ENCODE peak calls at places on chromosomes 13 and 19, in seven cellular contexts. D, B, W, F, O, Z and T are unnamed samples.
A peak's percentile ranks its signal among the peaks of the same experiment; 100 is the strongest.

GRCh38 chr13:36297600-36298338 is at the start of gene CCDC169:
- DNase-seq in F (peak; percentile 83), W (peak; percentile 93), D (peak; percentile 65), O (peak; percentile 87), Z (peak; percentile 89), B (peak; percentile 51), T (peak; percentile 79)

GRCh38 chr13:66559093-66559492 is 671.0 kb downstream of the PCDH9 start:
- DNase-seq in W (no peak), B (peak; percentile 72), D (no peak), O (no peak), F (no peak), Z (no peak), T (no peak)

GRCh38 chr13:29514720-29515310 is 80.7 kb downstream of the SLC7A1 start:
- DNase-seq in D (no peak), B (no peak), W (no peak), F (no peak), Z (no peak), O (no peak), T (no peak)

GRCh38 chr13:95834134-95834765 is 157.3 kb downstream of the DNAJC3 start:
- DNase-seq in O (peak; percentile 75), W (peak; percentile 58), F (peak; percentile 25), Z (peak; percentile 65), D (peak; percentile 74), B (peak; percentile 57), T (peak; percentile 71)

GRCh38 chr19:36488816-36489138 is 584 bp downstream of the ZNF566 start:
- DNase-seq in B (no peak), D (no peak), O (no peak), W (no peak), F (no peak), Z (no peak), T (no peak)

GRCh38 chr13:37599509-37599908 is 941 bp upstream of the POSTN start:
- DNase-seq in D (no peak), W (no peak), F (no peak), Z (no peak), O (peak; percentile 33), B (no peak), T (no peak)

GRCh38 chr13:25906211-25906661 is 145.6 kb downstream of the SHISA2 start:
- DNase-seq in F (no peak), Z (no peak), B (no peak), D (no peak), W (no peak), O (no peak), T (no peak)

GRCh38 chr19:48770223-48770622 is 14.9 kb downstream of the FGF21 start:
- DNase-seq in W (no peak), B (no peak), F (no peak), Z (no peak), D (no peak), O (peak; percentile 97), T (no peak)

DNA sequence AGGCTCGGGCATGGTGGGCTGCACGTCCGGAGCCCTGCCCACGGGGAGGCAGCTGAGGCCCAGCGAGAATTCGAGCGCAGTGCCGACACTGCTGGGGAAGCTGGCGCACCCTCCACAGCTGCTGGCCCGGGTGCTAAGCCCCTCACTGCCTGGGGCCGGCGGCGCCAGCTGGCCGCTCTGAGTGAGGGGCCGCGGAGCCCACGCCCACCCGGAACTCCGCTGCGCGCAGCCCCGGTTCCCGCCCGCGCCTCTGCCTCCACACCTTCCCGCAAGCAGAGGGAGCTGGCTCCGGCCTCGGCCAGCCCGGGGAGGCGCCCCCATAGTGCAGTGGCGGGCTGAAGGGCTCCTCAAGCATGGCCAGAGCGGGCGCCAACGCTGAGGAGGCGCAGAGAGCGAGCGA is 2080.4 kb downstream of the PCDH9 start:
- DNase-seq in Z (no peak), F (no peak), B (no peak), O (no peak), W (peak; percentile 39), D (no peak), T (no peak)
- H2AK5ac ChIP-seq in Z (no peak overlapping the region), F (no peak overlapping the region), B (no peak overlapping the region), O (no peak overlapping the region), W (no peak overlapping the region), D (no peak overlapping the region), T (no peak overlapping the region)

DNA sequence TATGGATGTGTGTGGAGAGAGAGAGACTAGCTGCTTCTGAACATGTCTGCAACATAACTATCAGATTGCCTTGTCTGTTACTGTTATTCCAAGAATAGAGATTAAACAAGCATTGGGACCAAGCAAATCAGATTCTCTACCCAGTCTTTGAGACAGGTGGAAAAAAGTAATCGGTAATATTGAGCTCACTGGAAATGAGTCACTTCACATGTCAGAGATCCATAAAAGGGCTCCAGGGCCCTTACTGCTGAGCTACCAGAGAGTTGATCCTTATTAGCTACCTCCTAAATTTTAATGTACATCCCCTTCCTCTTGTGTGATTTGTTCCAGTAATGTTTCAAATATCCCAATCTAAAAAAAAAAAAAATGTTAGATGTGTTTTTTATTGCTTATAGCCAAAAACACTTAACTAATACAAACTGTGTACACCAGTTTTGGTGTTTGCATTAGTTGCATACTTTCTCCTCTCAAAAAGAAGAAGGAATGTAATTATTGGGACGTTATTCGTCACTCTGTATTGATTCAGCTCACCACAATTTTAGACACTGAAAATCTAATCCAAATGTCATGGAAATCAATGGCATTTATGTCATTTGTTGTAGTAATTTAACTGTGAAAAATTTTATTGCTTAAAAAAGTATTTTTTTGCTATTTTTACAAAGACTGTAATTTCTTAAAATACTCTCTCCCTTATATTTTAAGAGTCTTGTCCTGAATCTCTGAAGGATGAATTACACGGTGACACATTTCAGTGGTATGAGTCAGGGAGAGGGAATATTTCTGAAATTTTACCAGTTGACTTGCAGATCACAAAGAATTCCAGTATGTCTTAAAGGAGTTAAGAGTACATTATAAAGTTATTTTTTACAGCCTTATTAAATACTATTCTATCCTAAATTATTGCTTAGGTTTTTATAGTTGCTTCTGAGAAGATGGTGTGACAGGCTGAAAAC is 2117.7 kb downstream of the PCDH9 start:
- DNase-seq in W (no peak), B (peak; percentile 55), F (no peak), D (no peak), O (peak; percentile 12), Z (no peak), T (peak; percentile 34)
- H2AK5ac ChIP-seq in W (no peak overlapping the region), B (no peak overlapping the region), F (no peak overlapping the region), D (no peak overlapping the region), O (no peak overlapping the region), Z (no peak overlapping the region), T (no peak overlapping the region)

GRCh38 chr19:40741527-40742390 is 8.5 kb downstream of the ACTMAP start:
- DNase-seq in D (no peak), O (no peak), W (no peak), F (no peak), Z (peak; percentile 13), B (no peak), T (no peak)
- H2AK5ac ChIP-seq in D (no peak overlapping the region), O (no peak overlapping the region), W (no peak overlapping the region), F (no peak overlapping the region), Z (no peak overlapping the region), B (peak overlapping the region; percentile 4), T (no peak overlapping the region)

GRCh38 chr13:33105387-33106005 is 89.3 kb downstream of the KL start:
- DNase-seq in F (no peak), Z (no peak), O (peak; percentile 21), B (no peak), W (no peak), D (no peak), T (no peak)
- H2AK5ac ChIP-seq in F (no peak overlapping the region), Z (no peak overlapping the region), O (no peak overlapping the region), B (peak overlapping the region; percentile 38), W (no peak overlapping the region), D (no peak overlapping the region), T (no peak overlapping the region)

DNA sequence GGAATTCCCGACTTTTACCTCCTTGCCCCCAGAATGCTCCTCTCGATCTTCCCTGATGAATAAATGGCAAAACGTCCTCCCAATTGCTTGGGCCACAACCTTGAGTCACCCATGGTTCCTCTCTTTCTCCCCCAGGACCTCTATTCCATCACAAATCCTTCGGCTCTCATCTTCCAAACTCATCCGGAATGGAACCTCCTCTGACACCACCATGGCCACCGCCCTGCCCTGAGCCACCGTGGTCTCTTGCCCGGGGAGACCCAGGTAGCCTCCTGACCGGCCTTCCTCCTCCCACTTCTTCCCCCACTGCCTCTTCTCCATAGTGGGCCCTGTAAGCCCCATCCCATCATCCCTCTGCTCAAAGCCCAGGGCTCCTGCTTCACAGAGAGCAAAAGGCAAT is 4.9 kb downstream of the SLC7A10 start:
- DNase-seq in B (no peak), W (no peak), F (no peak), O (no peak), D (no peak), Z (no peak), T (no peak)
- H2AK5ac ChIP-seq in B (no peak overlapping the region), W (no peak overlapping the region), F (no peak overlapping the region), O (no peak overlapping the region), D (no peak overlapping the region), Z (no peak overlapping the region), T (no peak overlapping the region)

GRCh38 chr13:44874886-44875630 is 114.2 kb downstream of the NUFIP1 start:
- DNase-seq in B (no peak), O (peak; percentile 18), F (no peak), W (no peak), Z (no peak), D (no peak), T (no peak)
- H2AK5ac ChIP-seq in B (no peak overlapping the region), O (no peak overlapping the region), F (no peak overlapping the region), W (no peak overlapping the region), Z (no peak overlapping the region), D (no peak overlapping the region), T (peak overlapping the region; percentile 76)

DNA sequence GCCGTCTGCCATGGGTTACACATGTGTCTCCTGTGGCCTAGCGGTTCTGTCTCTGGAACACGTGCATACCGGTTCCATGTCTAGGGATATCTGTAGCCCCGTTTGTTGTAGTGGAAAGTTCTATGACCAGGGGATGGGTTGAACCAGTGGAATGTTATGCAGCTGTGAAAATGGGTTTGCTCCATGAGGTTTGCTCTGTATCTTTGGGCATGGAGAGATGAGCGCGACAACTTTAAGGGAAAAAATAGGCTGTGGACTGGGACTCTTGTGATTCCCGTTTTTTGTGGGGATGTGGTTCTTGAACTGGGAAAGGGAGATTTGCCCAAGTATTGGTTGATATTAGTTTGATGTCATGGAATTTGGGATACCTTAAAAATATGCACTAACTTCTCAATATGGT is 120.4 kb downstream of the KDM4B start:
- DNase-seq in O (no peak), Z (no peak), D (no peak), B (no peak), F (no peak), W (no peak), T (no peak)
- H2AK5ac ChIP-seq in O (no peak overlapping the region), Z (no peak overlapping the region), D (no peak overlapping the region), B (no peak overlapping the region), F (no peak overlapping the region), W (no peak overlapping the region), T (no peak overlapping the region)

DNA sequence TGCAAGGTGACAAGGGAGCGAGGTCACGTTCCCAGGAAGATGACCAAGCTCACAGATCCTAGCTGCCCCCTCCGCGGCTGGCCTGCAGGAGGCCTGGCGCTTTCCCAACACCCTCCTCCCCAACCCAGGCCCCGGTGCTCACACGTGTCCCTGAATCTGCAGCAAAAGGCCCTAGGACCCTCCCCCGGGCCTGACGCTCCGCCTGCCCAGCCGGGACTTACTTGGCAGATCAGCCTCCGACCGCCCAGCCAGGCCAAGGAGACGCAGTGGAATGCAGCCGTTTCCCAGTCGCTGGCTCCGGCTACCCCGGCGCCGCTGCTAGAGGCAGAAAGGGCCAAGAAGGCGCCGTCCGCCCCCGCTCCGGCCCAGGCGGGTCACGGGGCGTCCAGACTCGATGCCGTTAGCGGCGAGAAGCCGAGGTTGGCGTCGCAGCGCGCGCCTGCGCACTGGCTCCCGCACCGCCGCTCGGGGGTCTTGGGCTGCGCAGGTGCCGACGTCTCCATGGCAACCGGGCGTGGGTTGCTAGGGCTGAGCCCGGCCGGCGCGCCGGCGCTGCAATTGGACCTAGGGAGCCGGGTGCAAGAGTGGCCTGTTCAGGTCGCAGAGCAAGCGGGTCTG is at the start of gene PNMA8A:
- DNase-seq in Z (peak; percentile 91), W (peak; percentile 95), D (peak; percentile 94), B (peak; percentile 57), F (peak; percentile 74), O (peak; percentile 37), T (peak; percentile 84)
- H2AK5ac ChIP-seq in Z (no peak within 1 kb of the TSS), W (no peak within 1 kb of the TSS), D (peak within 1 kb of the TSS; percentile 72), B (peak within 1 kb of the TSS; percentile 39), F (peak within 1 kb of the TSS; percentile 53), O (peak within 1 kb of the TSS; percentile 24), T (peak within 1 kb of the TSS; percentile 23)